ENCODE peak calls at places on chromosomes 2 and 18, in five cellular contexts. Q, T, U, G and W are unnamed samples.

GRCh38 chr2:149094217-149095015 is 55.9 kb downstream of the LYPD6B start:
- DNase-seq in Q (no peak), T (no peak), U (no peak), G (no peak), W (no peak)

GRCh38 chr2:190986221-190986953 is 27.6 kb downstream of the STAT1 start:
- DNase-seq in Q (no peak), T (no peak), U (no peak), G (no peak), W (no peak)

GRCh38 chr2:70675862-70676261 is 92.1 kb downstream of the ADD2 start:
- DNase-seq in Q (no peak), T (no peak), U (no peak), G (no peak), W (no peak)

GRCh38 chr2:178265851-178266250 is 71.5 kb downstream of the OSBPL6 start:
- DNase-seq in Q (no peak), T (no peak), U (no peak), G (no peak), W (no peak)

GRCh38 chr2:73946666-73947065 is 20.0 kb downstream of the DGUOK start:
- DNase-seq in Q (no peak), T (no peak), U (no peak), G (no peak), W (no peak)

GRCh38 chr2:74181739-74182138 is 3.1 kb upstream of the MOB1A start:
- DNase-seq in Q (no peak), T (peak; percentile 55), U (no peak), G (no peak), W (no peak)

GRCh38 chr2:120817956-120818325 is 82.3 kb downstream of the GLI2 start:
- DNase-seq in Q (no peak), T (peak; percentile 5), U (no peak), G (no peak), W (no peak)

GRCh38 chr2:69625078-69625788 is 18.3 kb downstream of the AAK1 start:
- DNase-seq in Q (no peak), T (no peak), U (no peak), G (no peak), W (no peak)

GRCh38 chr2:176873403-176873802 is 339.2 kb upstream of the HNRNPA3 start:
- DNase-seq in Q (no peak), T (no peak), U (no peak), G (no peak), W (no peak)

GRCh38 chr2:119745566-119745965 is 14.2 kb upstream of the PTPN4 start:
- DNase-seq in Q (no peak), T (no peak), U (no peak), G (no peak), W (no peak)

GRCh38 chr2:31577143-31577542 is 3.6 kb downstream of the SRD5A2 start:
- DNase-seq in Q (no peak), T (no peak), U (no peak), G (no peak), W (no peak)

GRCh38 chr18:45910405-45911023 is 56.6 kb downstream of the EPG5 start:
- DNase-seq in Q (peak; percentile 52), T (no peak), U (no peak), G (peak; percentile 34), W (no peak)

GRCh38 chr2:222523783-222524544 is 99.6 kb downstream of the SGPP2 start:
- DNase-seq in Q (no peak), T (no peak), U (no peak), G (no peak), W (no peak)

GRCh38 chr2:186503827-186504606 is 18.0 kb downstream of the ZC3H15 start:
- DNase-seq in Q (no peak), T (no peak), U (no peak), G (peak; percentile 7), W (peak; percentile 36)

GRCh38 chr2:210421916-210422315 is 54.6 kb downstream of the LANCL1 start:
- DNase-seq in Q (no peak), T (no peak), U (no peak), G (no peak), W (no peak)

GRCh38 chr18:45730832-45731545 is 7.0 kb downstream of the SLC14A1 start:
- DNase-seq in Q (no peak), T (no peak), U (no peak), G (no peak), W (no peak)

GRCh38 chr2:146952691-146953090 is 892.1 kb upstream of the ACVR2A start:
- DNase-seq in Q (no peak), T (no peak), U (no peak), G (no peak), W (no peak)

GRCh38 chr2:177588671-177589070 is 196.1 kb downstream of the AGPS start:
- DNase-seq in Q (no peak), T (no peak), U (no peak), G (no peak), W (no peak)

GRCh38 chr2:68737717-68738116 is 3.1 kb downstream of the ARHGAP25 start:
- DNase-seq in Q (no peak), T (no peak), U (no peak), G (peak; percentile 47), W (no peak)

GRCh38 chr2:201852462-201852861 is 46.1 kb downstream of the CDK15 start:
- DNase-seq in Q (no peak), T (no peak), U (no peak), G (no peak), W (no peak)

GRCh38 chr2:121635371-121635770 is 13.9 kb downstream of the CLASP1 start:
- DNase-seq in Q (no peak), T (no peak), U (no peak), G (no peak), W (no peak)

GRCh38 chr18:5630057-5630765 is 86.4 kb upstream of the EPB41L3 start:
- DNase-seq in Q (no peak), T (peak; percentile 85), U (no peak), G (no peak), W (peak; percentile 68)

GRCh38 chr18:58321986-58322385 is 278.0 kb downstream of the NEDD4L start:
- DNase-seq in Q (peak; percentile 7), T (peak; percentile 60), U (no peak), G (peak; percentile 12), W (peak; percentile 75)

GRCh38 chr2:136207030-136207623 is 89.2 kb upstream of the CXCR4 start:
- DNase-seq in Q (no peak), T (peak; percentile 54), U (no peak), G (no peak), W (no peak)

GRCh38 chr2:8496617-8497016 is 185.2 kb upstream of the ID2 start:
- DNase-seq in Q (no peak), T (no peak), U (no peak), G (no peak), W (no peak)

GRCh38 chr18:41809652-41810051 is 145.4 kb upstream of the PIK3C3 start:
- DNase-seq in Q (no peak), T (no peak), U (no peak), G (no peak), W (peak; percentile 27)

GRCh38 chr2:28312307-28313278 is 80.1 kb upstream of the FOSL2 start:
- DNase-seq in Q (no peak), T (no peak), U (no peak), G (no peak), W (no peak)

GRCh38 chr2:60317831-60318230 is 235.6 kb downstream of the BCL11A start:
- DNase-seq in Q (no peak), T (no peak), U (no peak), G (no peak), W (no peak)

GRCh38 chr2:128791983-128792315 is 473.3 kb upstream of the HS6ST1 start:
- DNase-seq in Q (no peak), T (no peak), U (no peak), G (no peak), W (no peak)

GRCh38 chr18:58572181-58572580 is 56.7 kb downstream of the ALPK2 start:
- DNase-seq in Q (no peak), T (no peak), U (no peak), G (no peak), W (no peak)

GRCh38 chr2:69309336-69310048 is 77.5 kb downstream of the GFPT1 start:
- DNase-seq in Q (no peak), T (peak; percentile 67), U (no peak), G (no peak), W (peak; percentile 65)

GRCh38 chr18:25456284-25456683 is 104.3 kb upstream of the ZNF521 start:
- DNase-seq in Q (no peak), T (no peak), U (no peak), G (no peak), W (no peak)

GRCh38 chr2:113214141-113214540 is 40.4 kb downstream of the PSD4 start:
- DNase-seq in Q (no peak), T (no peak), U (no peak), G (no peak), W (no peak)

GRCh38 chr18:77124452-77124922 is 8.1 kb downstream of the MBP start:
- DNase-seq in Q (peak; percentile 37), T (no peak), U (no peak), G (peak; percentile 57), W (no peak)

GRCh38 chr18:24436939-24437338 is 10.5 kb downstream of the IMPACT start:
- DNase-seq in Q (no peak), T (no peak), U (no peak), G (no peak), W (no peak)

GRCh38 chr2:156565066-156565710 is 129.0 kb downstream of the GPD2 start:
- DNase-seq in Q (no peak), T (no peak), U (no peak), G (no peak), W (no peak)